ENCODE peak calls at places on chromosomes 11 and 22, in ten cellular contexts. One of them, this sample, is unnamed.

GRCh38 chr11:73140213-73141030 is 1.7 kb downstream of the FCHSD2 start:
- DNase-seq in lung: peak
- DNase-seq in CD4-positive, alpha-beta T cell: no peak
- DNase-seq in fibroblast of lung: peak
- DNase-seq in ovary: peak
- DNase-seq in tibial nerve: no peak
- DNase-seq in HCT116: no peak
- DNase-seq in esophagus squamous epithelium: no peak
- DNase-seq in CD8-positive, alpha-beta memory T cell: peak
- DNase-seq in osteoblast: peak
- DNase-seq in this sample: no peak

GRCh38 chr11:65468874-65469333 is 29.9 kb upstream of the MALAT1 start:
- DNase-seq in HCT116: peak
- DNase-seq in CD4-positive, alpha-beta T cell: peak
- DNase-seq in CD8-positive, alpha-beta memory T cell: peak
- DNase-seq in lung: peak
- DNase-seq in ovary: peak
- DNase-seq in esophagus squamous epithelium: no peak
- DNase-seq in osteoblast: peak
- DNase-seq in fibroblast of lung: no peak
- DNase-seq in tibial nerve: peak
- DNase-seq in this sample: no peak

GRCh38 chr22:49771266-49772065 is 56.2 kb downstream of the BRD1 start:
- DNase-seq in CD4-positive, alpha-beta T cell: no peak
- DNase-seq in osteoblast: peak
- DNase-seq in tibial nerve: no peak
- DNase-seq in fibroblast of lung: no peak
- DNase-seq in HCT116: no peak
- DNase-seq in lung: no peak
- DNase-seq in ovary: no peak
- DNase-seq in CD8-positive, alpha-beta memory T cell: no peak
- DNase-seq in esophagus squamous epithelium: no peak
- DNase-seq in this sample: no peak

GRCh38 chr11:73321342-73322110 is 13.4 kb downstream of the ARHGEF17 start:
- DNase-seq in lung: no peak
- DNase-seq in osteoblast: no peak
- DNase-seq in HCT116: no peak
- DNase-seq in ovary: peak
- DNase-seq in fibroblast of lung: peak
- DNase-seq in CD8-positive, alpha-beta memory T cell: no peak
- DNase-seq in CD4-positive, alpha-beta T cell: no peak
- DNase-seq in esophagus squamous epithelium: no peak
- DNase-seq in tibial nerve: no peak
- DNase-seq in this sample: no peak

GRCh38 chr11:79406376-79406775 is 34.5 kb downstream of the TENM4 start:
- DNase-seq in CD8-positive, alpha-beta memory T cell: no peak
- DNase-seq in lung: no peak
- DNase-seq in ovary: no peak
- DNase-seq in CD4-positive, alpha-beta T cell: no peak
- DNase-seq in tibial nerve: no peak
- DNase-seq in fibroblast of lung: no peak
- DNase-seq in esophagus squamous epithelium: no peak
- DNase-seq in HCT116: no peak
- DNase-seq in osteoblast: no peak
- DNase-seq in this sample: no peak

GRCh38 chr11:35111171-35112055 is 27.6 kb upstream of the CD44 start:
- DNase-seq in fibroblast of lung: peak
- DNase-seq in HCT116: no peak
- DNase-seq in CD4-positive, alpha-beta T cell: no peak
- DNase-seq in lung: no peak
- DNase-seq in CD8-positive, alpha-beta memory T cell: no peak
- DNase-seq in esophagus squamous epithelium: no peak
- DNase-seq in osteoblast: peak
- DNase-seq in ovary: no peak
- DNase-seq in tibial nerve: no peak
- DNase-seq in this sample: peak

GRCh38 chr11:108937756-108938155 is 272.9 kb downstream of the DDX10 start:
- DNase-seq in CD4-positive, alpha-beta T cell: no peak
- DNase-seq in HCT116: no peak
- DNase-seq in lung: no peak
- DNase-seq in ovary: no peak
- DNase-seq in fibroblast of lung: no peak
- DNase-seq in CD8-positive, alpha-beta memory T cell: no peak
- DNase-seq in esophagus squamous epithelium: no peak
- DNase-seq in tibial nerve: no peak
- DNase-seq in osteoblast: no peak
- DNase-seq in this sample: no peak

GRCh38 chr11:57426754-57427691 is at the start of gene SLC43A3:
- DNase-seq in esophagus squamous epithelium: no peak
- DNase-seq in CD4-positive, alpha-beta T cell: peak
- DNase-seq in osteoblast: peak
- DNase-seq in lung: peak
- DNase-seq in HCT116: no peak
- DNase-seq in CD8-positive, alpha-beta memory T cell: peak
- DNase-seq in fibroblast of lung: peak
- DNase-seq in tibial nerve: peak
- DNase-seq in ovary: peak
- DNase-seq in this sample: no peak

GRCh38 chr11:117856892-117857291 is 19.6 kb downstream of the FXYD6 start:
- DNase-seq in tibial nerve: no peak
- DNase-seq in osteoblast: no peak
- DNase-seq in CD8-positive, alpha-beta memory T cell: no peak
- DNase-seq in ovary: no peak
- DNase-seq in lung: no peak
- DNase-seq in CD4-positive, alpha-beta T cell: no peak
- DNase-seq in fibroblast of lung: no peak
- DNase-seq in esophagus squamous epithelium: no peak
- DNase-seq in HCT116: no peak
- DNase-seq in this sample: no peak

GRCh38 chr11:104163100-104164027 is 583 bp downstream of the PDGFD start:
- DNase-seq in esophagus squamous epithelium: no peak
- DNase-seq in lung: no peak
- DNase-seq in tibial nerve: no peak
- DNase-seq in CD8-positive, alpha-beta memory T cell: no peak
- DNase-seq in ovary: peak
- DNase-seq in HCT116: no peak
- DNase-seq in fibroblast of lung: peak
- DNase-seq in CD4-positive, alpha-beta T cell: no peak
- DNase-seq in osteoblast: peak
- DNase-seq in this sample: no peak

DNA sequence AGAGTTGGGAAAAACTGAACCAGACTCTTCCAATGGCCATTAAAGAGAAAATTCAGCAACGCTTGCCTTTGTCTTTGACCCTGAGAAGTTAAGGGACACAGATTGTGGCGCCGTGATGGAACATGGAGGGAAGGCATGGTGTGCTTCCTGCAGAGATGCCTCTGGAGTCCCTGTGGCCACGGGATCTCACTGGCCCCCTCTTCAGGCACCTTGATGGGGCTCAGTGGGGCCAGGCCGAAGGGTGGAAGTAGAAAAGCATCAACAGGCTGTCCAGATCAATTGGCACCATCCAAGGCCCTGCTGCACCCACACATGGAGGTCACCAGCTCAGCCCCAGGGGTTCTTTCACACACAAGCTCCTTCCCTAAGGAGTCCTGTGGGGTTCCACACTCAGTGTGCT is 42.9 kb downstream of the MORC2 start:
- DNase-seq in tibial nerve: no peak
- DNase-seq in lung: no peak
- DNase-seq in HCT116: no peak
- DNase-seq in CD4-positive, alpha-beta T cell: no peak
- DNase-seq in osteoblast: no peak
- DNase-seq in fibroblast of lung: no peak
- DNase-seq in esophagus squamous epithelium: no peak
- DNase-seq in CD8-positive, alpha-beta memory T cell: no peak
- DNase-seq in ovary: no peak
- DNase-seq in this sample: no peak
- H3K27ac ChIP-seq in tibial nerve: no peak
- H3K27ac ChIP-seq in lung: no peak
- H3K27ac ChIP-seq in HCT116: no peak
- H3K27ac ChIP-seq in CD4-positive, alpha-beta T cell: no peak
- H3K27ac ChIP-seq in osteoblast: no peak
- H3K27ac ChIP-seq in fibroblast of lung: no peak
- H3K27ac ChIP-seq in esophagus squamous epithelium: no peak
- H3K27ac ChIP-seq in CD8-positive, alpha-beta memory T cell: no peak
- H3K27ac ChIP-seq in ovary: no peak
- H3K27ac ChIP-seq in this sample: no peak

GRCh38 chr11:70029831-70030811 is 48.0 kb upstream of the ANO1 start:
- DNase-seq in lung: no peak
- DNase-seq in fibroblast of lung: no peak
- DNase-seq in osteoblast: no peak
- DNase-seq in CD8-positive, alpha-beta memory T cell: no peak
- DNase-seq in esophagus squamous epithelium: no peak
- DNase-seq in tibial nerve: no peak
- DNase-seq in CD4-positive, alpha-beta T cell: no peak
- DNase-seq in HCT116: no peak
- DNase-seq in ovary: no peak
- DNase-seq in this sample: no peak
- H3K27ac ChIP-seq in lung: no peak
- H3K27ac ChIP-seq in fibroblast of lung: no peak
- H3K27ac ChIP-seq in osteoblast: no peak
- H3K27ac ChIP-seq in CD8-positive, alpha-beta memory T cell: no peak
- H3K27ac ChIP-seq in esophagus squamous epithelium: no peak
- H3K27ac ChIP-seq in tibial nerve: no peak
- H3K27ac ChIP-seq in CD4-positive, alpha-beta T cell: no peak
- H3K27ac ChIP-seq in HCT116: no peak
- H3K27ac ChIP-seq in ovary: no peak
- H3K27ac ChIP-seq in this sample: no peak

GRCh38 chr11:67314218-67314617 is 10.9 kb downstream of the SSH3 start:
- DNase-seq in lung: no peak
- DNase-seq in fibroblast of lung: no peak
- DNase-seq in CD8-positive, alpha-beta memory T cell: no peak
- DNase-seq in tibial nerve: no peak
- DNase-seq in osteoblast: peak
- DNase-seq in CD4-positive, alpha-beta T cell: no peak
- DNase-seq in ovary: no peak
- DNase-seq in HCT116: no peak
- DNase-seq in esophagus squamous epithelium: no peak
- DNase-seq in this sample: no peak

GRCh38 chr11:67315325-67315909 is 12.1 kb downstream of the SSH3 start:
- DNase-seq in tibial nerve: no peak
- DNase-seq in osteoblast: peak
- DNase-seq in CD4-positive, alpha-beta T cell: no peak
- DNase-seq in esophagus squamous epithelium: no peak
- DNase-seq in fibroblast of lung: no peak
- DNase-seq in CD8-positive, alpha-beta memory T cell: no peak
- DNase-seq in lung: no peak
- DNase-seq in ovary: no peak
- DNase-seq in HCT116: no peak
- DNase-seq in this sample: no peak

GRCh38 chr11:67311556-67312082 is 8.3 kb downstream of the SSH3 start:
- DNase-seq in ovary: no peak
- DNase-seq in lung: no peak
- DNase-seq in tibial nerve: no peak
- DNase-seq in esophagus squamous epithelium: no peak
- DNase-seq in CD4-positive, alpha-beta T cell: no peak
- DNase-seq in osteoblast: no peak
- DNase-seq in CD8-positive, alpha-beta memory T cell: no peak
- DNase-seq in fibroblast of lung: no peak
- DNase-seq in HCT116: no peak
- DNase-seq in this sample: peak

GRCh38 chr11:67312187-67313021 is 9.1 kb downstream of the SSH3 start:
- DNase-seq in esophagus squamous epithelium: no peak
- DNase-seq in CD8-positive, alpha-beta memory T cell: no peak
- DNase-seq in tibial nerve: no peak
- DNase-seq in CD4-positive, alpha-beta T cell: peak
- DNase-seq in ovary: no peak
- DNase-seq in HCT116: no peak
- DNase-seq in osteoblast: no peak
- DNase-seq in lung: peak
- DNase-seq in fibroblast of lung: no peak
- DNase-seq in this sample: peak

DNA sequence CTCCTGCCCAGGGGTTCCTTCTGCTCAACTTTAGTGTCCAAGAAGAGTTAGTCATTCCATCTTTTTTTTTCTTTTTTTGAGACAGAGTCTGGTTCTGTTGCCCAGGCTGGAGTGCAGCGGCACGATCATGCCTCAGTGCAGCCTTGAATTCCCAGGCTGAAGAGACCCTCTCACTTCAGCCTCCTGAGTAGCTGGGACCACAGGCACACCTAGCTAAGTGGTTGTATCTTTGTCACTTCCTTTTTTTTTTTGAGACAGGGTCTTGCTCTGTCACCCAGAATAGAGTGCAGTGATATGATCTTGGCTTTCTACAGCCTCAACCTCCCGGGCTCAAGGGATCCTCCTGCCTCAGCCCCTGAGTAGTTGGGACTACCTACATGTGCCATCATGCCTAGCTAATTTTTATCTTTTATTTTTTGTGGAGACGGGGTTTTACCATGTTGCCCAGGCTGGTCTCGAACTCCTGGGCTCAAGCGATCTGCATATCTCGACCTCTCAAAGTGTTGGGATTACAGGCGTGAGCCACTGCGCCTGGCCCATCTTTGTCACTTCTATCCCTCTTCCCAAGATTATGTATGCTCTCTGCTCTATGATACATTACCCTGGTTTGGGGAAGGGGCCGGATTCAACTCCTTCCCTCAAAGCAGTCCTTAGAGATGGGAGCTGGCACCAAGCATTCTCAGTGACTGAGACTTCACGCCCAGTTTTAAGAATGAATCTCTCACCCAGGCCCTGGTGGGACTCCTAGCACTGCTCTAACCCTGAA is 10.0 kb downstream of the SSH3 start:
- DNase-seq in CD8-positive, alpha-beta memory T cell: no peak
- DNase-seq in fibroblast of lung: no peak
- DNase-seq in esophagus squamous epithelium: no peak
- DNase-seq in tibial nerve: no peak
- DNase-seq in ovary: no peak
- DNase-seq in lung: no peak
- DNase-seq in CD4-positive, alpha-beta T cell: no peak
- DNase-seq in osteoblast: no peak
- DNase-seq in HCT116: no peak
- DNase-seq in this sample: no peak
- H3K27ac ChIP-seq in CD8-positive, alpha-beta memory T cell: peak
- H3K27ac ChIP-seq in fibroblast of lung: no peak
- H3K27ac ChIP-seq in esophagus squamous epithelium: peak
- H3K27ac ChIP-seq in tibial nerve: peak
- H3K27ac ChIP-seq in ovary: no peak
- H3K27ac ChIP-seq in lung: peak
- H3K27ac ChIP-seq in CD4-positive, alpha-beta T cell: peak
- H3K27ac ChIP-seq in osteoblast: no peak
- H3K27ac ChIP-seq in HCT116: peak
- H3K27ac ChIP-seq in this sample: peak

DNA sequence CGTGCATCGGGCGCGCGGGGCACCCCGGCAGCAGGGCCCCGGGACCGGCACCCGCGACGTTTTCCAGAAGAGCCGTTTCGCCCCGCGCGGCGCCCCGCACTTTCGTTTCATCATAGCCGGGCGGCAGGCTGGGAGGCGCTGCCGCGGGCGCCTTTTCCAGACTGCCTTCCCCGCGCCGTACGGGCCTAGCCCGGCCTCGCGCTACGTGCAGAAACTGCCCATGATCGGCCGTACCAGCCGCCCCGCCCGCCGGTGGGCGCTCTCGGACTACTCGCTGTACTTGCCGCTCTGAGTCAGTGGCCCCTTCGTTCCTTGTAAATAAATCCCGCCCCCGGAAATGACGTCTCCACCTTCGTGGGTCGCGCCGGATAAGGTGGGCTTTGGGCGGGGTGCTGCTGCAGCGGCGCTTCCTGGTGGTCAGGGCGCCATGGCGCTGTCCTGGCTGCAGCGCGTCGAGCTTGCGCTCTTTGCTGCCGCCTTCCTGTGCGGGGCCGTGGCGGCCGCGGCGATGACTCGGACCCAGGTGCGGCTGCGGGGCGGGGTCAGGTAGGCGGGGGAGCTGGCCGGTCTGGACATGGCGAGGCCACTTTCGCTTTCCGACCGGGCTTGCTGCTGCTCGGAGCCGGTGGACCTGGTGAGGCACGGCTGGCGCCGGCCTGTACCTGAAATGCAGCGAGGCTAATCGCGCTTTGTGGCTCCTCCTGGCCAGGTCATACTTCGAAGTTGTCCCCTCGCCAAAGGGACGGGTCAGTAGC is at the start of gene TMEM179B:
- DNase-seq in HCT116: peak
- DNase-seq in fibroblast of lung: peak
- DNase-seq in lung: peak
- DNase-seq in esophagus squamous epithelium: peak
- DNase-seq in CD4-positive, alpha-beta T cell: peak
- DNase-seq in ovary: peak
- DNase-seq in CD8-positive, alpha-beta memory T cell: peak
- DNase-seq in tibial nerve: peak
- DNase-seq in osteoblast: peak
- DNase-seq in this sample: peak
- H3K27ac ChIP-seq in HCT116: peak
- H3K27ac ChIP-seq in fibroblast of lung: peak
- H3K27ac ChIP-seq in lung: peak
- H3K27ac ChIP-seq in esophagus squamous epithelium: peak
- H3K27ac ChIP-seq in CD4-positive, alpha-beta T cell: peak
- H3K27ac ChIP-seq in ovary: peak
- H3K27ac ChIP-seq in CD8-positive, alpha-beta memory T cell: peak
- H3K27ac ChIP-seq in tibial nerve: peak
- H3K27ac ChIP-seq in osteoblast: peak
- H3K27ac ChIP-seq in this sample: peak